ENCODE peak calls at places on chromosomes 6 and 20, in eight cellular contexts. F is psoas muscle, G is WTC11, A is AG10803, K is fibroblast of the aortic adventitia, H is omental fat pad, T is cardiac fibroblast, Y is nephron progenitor cell. P is an unnamed sample.

GRCh38 chr20:35001596-35002362 is 46.1 kb downstream of the MYH7B start:
- DNase-seq in Y (no peak), H (no peak), T (no peak), A (no peak), G (peak), F (peak), K (no peak), P (no peak)

GRCh38 chr20:63492982-63493381 is 5.9 kb downstream of the EEF1A2 start:
- DNase-seq in G (no peak), F (no peak), A (no peak), H (no peak), Y (no peak), K (no peak), T (no peak), P (no peak)

GRCh38 chr6:44831002-44831610 is 443.6 kb downstream of the CDC5L start:
- DNase-seq in K (no peak), H (no peak), T (peak), Y (peak), A (peak), F (no peak), G (peak), P (no peak)

GRCh38 chr20:59789641-59790040 is 143.8 kb downstream of the SYCP2 start:
- DNase-seq in A (no peak), Y (no peak), H (no peak), T (no peak), F (no peak), K (no peak), G (no peak), P (no peak)

GRCh38 chr6:149055195-149055899 is 262.2 kb upstream of the TAB2 start:
- DNase-seq in Y (no peak), G (no peak), A (no peak), H (no peak), T (no peak), K (no peak), F (no peak), P (no peak)

GRCh38 chr6:159056432-159056831 is 11.6 kb upstream of the TAGAP start:
- DNase-seq in A (no peak), G (no peak), T (no peak), H (no peak), F (no peak), K (no peak), Y (no peak), P (no peak)

GRCh38 chr20:2368621-2369020 is 12.1 kb upstream of the TGM6 start:
- DNase-seq in T (no peak), Y (no peak), K (no peak), H (no peak), A (no peak), G (no peak), F (no peak), P (no peak)

GRCh38 chr20:32609993-32610896 is 25.1 kb upstream of the NOL4L start:
- DNase-seq in H (no peak), G (no peak), T (no peak), A (no peak), F (no peak), K (no peak), Y (no peak), P (no peak)

GRCh38 chr20:46543959-46544358 is 6.5 kb downstream of the OCSTAMP start:
- DNase-seq in K (no peak), A (no peak), Y (no peak), F (no peak), G (no peak), T (no peak), H (no peak), P (no peak)

GRCh38 chr20:46545827-46546138 is 4.7 kb downstream of the OCSTAMP start:
- DNase-seq in F (no peak), A (no peak), H (no peak), G (no peak), T (no peak), K (no peak), Y (no peak), P (no peak)

GRCh38 chr20:46545077-46545826 is 5.2 kb downstream of the OCSTAMP start:
- DNase-seq in H (no peak), F (no peak), Y (no peak), A (peak), G (no peak), T (peak), K (peak), P (no peak)

GRCh38 chr20:46543033-46543432 is 7.4 kb downstream of the OCSTAMP start:
- DNase-seq in Y (no peak), A (no peak), F (no peak), T (no peak), H (no peak), K (no peak), G (no peak), P (no peak)

GRCh38 chr20:46544576-46544975 is 5.9 kb downstream of the OCSTAMP start:
- DNase-seq in T (peak), A (no peak), F (no peak), H (no peak), K (peak), G (no peak), Y (no peak), P (no peak)
- TF ChIP-seq CTCF in T (no peak), A (no peak), F (no peak), H (no peak), K (no peak), G (no peak), Y (no peak), P (no peak)

DNA sequence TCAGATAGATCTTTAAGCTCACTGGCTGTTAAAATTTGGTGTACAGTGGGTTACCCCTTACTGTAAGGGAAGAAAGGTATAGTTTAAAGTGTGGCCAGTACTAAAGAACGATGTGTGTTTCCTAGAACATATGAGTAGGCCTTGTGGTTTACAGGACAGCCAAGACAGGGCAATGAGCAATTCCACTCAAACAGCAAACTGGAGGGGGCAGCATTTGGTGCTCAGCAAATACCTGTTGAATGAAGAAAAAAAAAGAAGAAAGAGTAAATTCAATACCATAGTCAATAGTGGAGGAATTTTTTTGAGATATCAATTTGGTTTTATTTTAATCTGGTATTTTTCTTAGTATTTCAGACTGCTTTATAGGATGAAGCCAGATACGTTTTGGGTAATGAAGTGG is 3.8 kb upstream of the NCOA5 start:
- DNase-seq in H (no peak), K (no peak), T (no peak), G (no peak), F (no peak), A (no peak), Y (no peak), P (no peak)
- TF ChIP-seq CTCF in H (no peak), K (no peak), T (no peak), G (no peak), F (no peak), A (no peak), Y (no peak), P (no peak)

DNA sequence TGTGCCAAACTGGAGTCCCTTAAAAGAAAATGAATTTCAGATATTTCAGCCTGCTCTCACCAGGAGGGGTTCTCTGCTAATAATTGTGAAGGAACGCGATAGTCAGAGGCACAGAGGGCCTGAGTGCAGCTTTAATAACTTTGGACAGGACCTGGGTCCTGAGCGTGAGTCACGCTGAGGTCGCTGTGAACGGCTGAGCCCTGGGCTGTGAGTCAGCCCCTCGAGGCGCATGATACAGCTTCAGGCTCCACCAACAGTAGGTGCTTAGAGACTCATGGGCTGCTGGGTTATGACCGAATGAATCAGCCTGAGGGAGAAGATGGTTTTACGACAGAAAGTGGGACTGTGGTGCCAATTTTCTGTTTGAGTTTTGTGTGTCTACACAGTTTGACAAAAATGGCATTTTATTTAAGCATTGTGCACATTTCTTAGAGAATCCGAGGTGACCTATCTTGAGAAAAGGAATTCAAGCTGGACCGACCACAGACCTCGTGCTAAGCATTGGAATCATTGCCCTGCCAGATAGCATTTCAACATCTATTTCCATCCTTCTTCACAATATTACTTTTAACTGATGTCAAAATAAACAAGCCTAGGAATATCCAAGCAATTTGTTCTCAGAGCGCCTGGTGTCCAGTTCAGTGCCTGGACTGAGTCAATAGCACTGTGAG is 183.0 kb downstream of the THBS2 start:
- DNase-seq in Y (no peak), K (peak), F (peak), T (peak), A (peak), H (no peak), G (no peak), P (no peak)
- TF ChIP-seq CTCF in Y (no peak), K (peak), F (no peak), T (peak), A (peak), H (no peak), G (no peak), P (no peak)

DNA sequence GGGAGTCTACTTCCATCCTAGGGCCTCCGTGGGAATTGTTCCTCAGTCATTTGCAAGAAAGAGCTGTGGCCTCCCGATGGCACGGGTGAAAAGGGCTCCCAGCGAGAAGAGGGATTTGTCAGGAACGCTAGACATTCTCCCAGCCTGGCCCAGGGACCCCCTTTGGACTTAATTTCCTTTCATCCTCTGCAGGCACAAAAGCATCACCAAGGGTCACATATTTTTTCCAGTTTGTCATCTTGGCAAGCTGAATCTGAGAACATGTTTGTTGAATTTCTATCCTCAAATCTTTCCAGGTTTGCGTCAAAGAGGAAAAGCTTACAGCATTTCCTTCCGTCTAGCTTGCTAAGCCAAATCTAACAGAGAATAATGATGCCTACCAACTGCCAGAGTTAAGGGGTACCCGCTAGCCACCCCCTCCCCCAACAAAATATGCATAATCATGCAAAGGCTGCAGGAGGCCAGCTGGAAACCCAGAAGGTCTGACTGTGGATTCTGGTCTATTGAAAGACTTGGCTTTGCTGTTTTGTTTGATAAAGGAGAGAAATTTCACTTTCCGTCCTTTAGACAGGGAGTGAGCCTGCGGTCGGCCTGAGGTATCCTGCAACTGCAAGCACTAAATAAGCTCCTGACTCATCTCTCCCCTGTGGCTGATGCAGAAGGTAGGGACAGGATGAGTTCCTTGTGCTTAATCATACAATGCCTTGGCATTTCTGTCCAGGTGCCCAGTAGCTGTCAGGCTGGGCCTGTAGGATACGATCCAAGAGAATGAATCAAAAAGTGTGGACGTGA is 23.1 kb downstream of the PSMG4 start:
- DNase-seq in G (peak), A (peak), H (no peak), Y (no peak), T (peak), K (peak), F (peak), P (no peak)
- TF ChIP-seq CTCF in G (no peak), A (no peak), H (no peak), Y (no peak), T (no peak), K (no peak), F (no peak), P (no peak)

GRCh38 chr6:133951881-133952814 is 876 bp upstream of the TBPL1 start:
- DNase-seq in Y (peak), G (peak), F (peak), T (peak), H (peak), K (peak), A (peak), P (peak)

GRCh38 chr6:133955582-133956412 is 2.8 kb downstream of the TBPL1 start:
- DNase-seq in A (no peak), G (no peak), Y (no peak), H (no peak), T (no peak), K (no peak), F (no peak), P (no peak)

GRCh38 chr6:133952815-133953633 is at the start of gene TBPL1:
- DNase-seq in H (peak), K (peak), T (peak), A (peak), G (peak), F (peak), Y (peak), P (peak)

GRCh38 chr6:133955136-133955576 is 2.1 kb downstream of the TBPL1 start:
- DNase-seq in A (no peak), G (no peak), H (no peak), F (no peak), T (no peak), K (no peak), Y (no peak), P (no peak)

GRCh38 chr6:133953634-133954415 is 801 bp downstream of the TBPL1 start:
- DNase-seq in G (no peak), A (no peak), T (no peak), K (no peak), Y (no peak), F (no peak), H (no peak), P (no peak)
- TF ChIP-seq CTCF in G (no peak), A (no peak), T (no peak), K (no peak), Y (no peak), F (no peak), H (no peak), P (no peak)

GRCh38 chr20:25540273-25540672 is 45.1 kb downstream of the NINL start:
- DNase-seq in K (no peak), A (peak), G (peak), H (no peak), F (no peak), Y (no peak), T (no peak), P (no peak)
- TF ChIP-seq CTCF in K (peak), A (peak), G (no peak), H (no peak), F (peak), Y (no peak), T (peak), P (no peak)

DNA sequence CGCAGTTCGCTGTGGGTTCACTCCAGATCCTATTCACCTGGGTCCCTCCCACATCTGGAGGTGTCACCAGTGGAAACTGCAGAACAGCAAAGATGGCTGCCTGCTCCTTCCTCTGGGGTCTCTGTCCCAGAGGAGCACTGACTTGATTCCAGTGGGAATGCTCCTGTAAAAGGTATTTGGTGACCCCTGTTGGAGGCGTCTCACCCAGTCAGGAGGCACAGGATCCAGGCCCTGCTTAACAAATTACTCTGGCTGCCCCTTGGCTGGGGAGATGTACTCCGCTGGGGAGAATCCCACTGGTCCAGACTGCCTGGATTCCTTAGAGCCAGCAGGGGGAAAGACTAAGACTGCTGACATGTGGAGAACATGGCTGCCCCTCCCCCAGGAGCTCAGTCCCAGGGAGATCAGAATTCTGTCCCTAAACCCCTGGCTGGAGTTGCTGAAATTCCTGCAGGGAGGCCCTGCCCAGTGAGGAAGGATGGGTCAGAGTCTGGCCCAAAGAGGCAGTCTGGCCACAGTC is 483.0 kb downstream of the CBLN4 start:
- DNase-seq in K (no peak), H (no peak), F (no peak), A (no peak), T (no peak), G (no peak), Y (no peak), P (no peak)
- TF ChIP-seq CTCF in K (no peak), H (no peak), F (no peak), A (no peak), T (no peak), G (no peak), Y (no peak), P (no peak)